ENCODE peak calls at places on chromosomes 12 and 14, in four cellular contexts. One of them, this sample, is unnamed.

GRCh38 chr12:57630891-57631433 is 2.0 kb downstream of the B4GALNT1 start:
- DNase-seq in heart left ventricle: no peak
- DNase-seq in stomach: no peak
- DNase-seq in GM23338: no peak
- DNase-seq in this sample: peak

GRCh38 chr12:26891704-26892103 is 46.1 kb downstream of the INTS13 start:
- DNase-seq in GM23338: no peak
- DNase-seq in stomach: no peak
- DNase-seq in heart left ventricle: no peak
- DNase-seq in this sample: no peak

GRCh38 chr12:54416908-54417603 is 2.0 kb downstream of the ITGA5 start:
- DNase-seq in heart left ventricle: no peak
- DNase-seq in stomach: no peak
- DNase-seq in GM23338: no peak
- DNase-seq in this sample: no peak

GRCh38 chr12:96986883-96987523 is 79.9 kb downstream of the NEDD1 start:
- DNase-seq in GM23338: peak
- DNase-seq in heart left ventricle: no peak
- DNase-seq in stomach: no peak
- DNase-seq in this sample: no peak

GRCh38 chr12:78863482-78864427 is 819 bp upstream of the SYT1 start:
- DNase-seq in GM23338: peak
- DNase-seq in heart left ventricle: peak
- DNase-seq in stomach: no peak
- DNase-seq in this sample: peak

GRCh38 chr14:25042362-25043299 is 7.3 kb downstream of the STXBP6 start:
- DNase-seq in GM23338: peak
- DNase-seq in stomach: no peak
- DNase-seq in heart left ventricle: peak
- DNase-seq in this sample: no peak

GRCh38 chr12:5870183-5870582 is 74.9 kb downstream of the ANO2 start:
- DNase-seq in stomach: no peak
- DNase-seq in heart left ventricle: no peak
- DNase-seq in GM23338: no peak
- DNase-seq in this sample: no peak

GRCh38 chr14:93395227-93395626 is 35.5 kb upstream of the UNC79 start:
- DNase-seq in GM23338: no peak
- DNase-seq in stomach: no peak
- DNase-seq in heart left ventricle: no peak
- DNase-seq in this sample: no peak

GRCh38 chr14:89445252-89445973 is 28.4 kb upstream of the FOXN3 start:
- DNase-seq in heart left ventricle: no peak
- DNase-seq in GM23338: no peak
- DNase-seq in stomach: no peak
- DNase-seq in this sample: no peak

GRCh38 chr12:10701226-10701681 is 21.9 kb downstream of the YBX3 start:
- DNase-seq in heart left ventricle: no peak
- DNase-seq in GM23338: no peak
- DNase-seq in stomach: no peak
- DNase-seq in this sample: no peak

GRCh38 chr12:56897844-56898341 is 36.3 kb downstream of the SDR9C7 start:
- DNase-seq in stomach: no peak
- DNase-seq in GM23338: no peak
- DNase-seq in heart left ventricle: no peak
- DNase-seq in this sample: no peak

GRCh38 chr14:45091696-45092095 is 7.8 kb downstream of the PRPF39 start:
- DNase-seq in GM23338: no peak
- DNase-seq in heart left ventricle: no peak
- DNase-seq in stomach: no peak
- DNase-seq in this sample: no peak

GRCh38 chr12:7642876-7643309 is 22.8 kb downstream of the APOBEC1 start:
- DNase-seq in GM23338: peak
- DNase-seq in stomach: no peak
- DNase-seq in heart left ventricle: no peak
- DNase-seq in this sample: no peak

GRCh38 chr12:27277846-27278260 is 33.8 kb downstream of the STK38L start:
- DNase-seq in GM23338: peak
- DNase-seq in heart left ventricle: peak
- DNase-seq in stomach: no peak
- DNase-seq in this sample: no peak